ENCODE peak calls at places on chromosomes 6 and 20, in five cellular contexts. K is breast epithelium, Y is Panc1, M is GM23338, S is suprapubic skin. H is an unnamed sample.

GRCh38 chr20:36408219-36408618 is 102.1 kb downstream of the DLGAP4 start:
- DNase-seq in K (no peak), Y (no peak), S (peak), M (peak), H (no peak)

GRCh38 chr6:24273471-24273870 is 84.4 kb downstream of the DCDC2 start:
- DNase-seq in M (no peak), Y (no peak), K (no peak), S (no peak), H (no peak)

GRCh38 chr20:57323034-57323433 is 6.6 kb upstream of the SPO11 start:
- DNase-seq in S (peak), K (no peak), M (peak), Y (no peak), H (no peak)

GRCh38 chr6:166662690-166663089 is 35.6 kb upstream of the RPS6KA2 start:
- DNase-seq in Y (no peak), K (no peak), S (no peak), M (no peak), H (no peak)

GRCh38 chr6:113526553-113526952 is 330.6 kb upstream of the MARCKS start:
- DNase-seq in K (no peak), M (no peak), S (no peak), Y (no peak), H (no peak)

GRCh38 chr6:3986241-3986640 is 92.7 kb downstream of the FAM217A start:
- DNase-seq in K (no peak), Y (no peak), M (no peak), S (no peak), H (no peak)

GRCh38 chr20:13960119-13960518 is 30.3 kb downstream of the SEL1L2 start:
- DNase-seq in S (no peak), K (no peak), Y (no peak), M (no peak), H (no peak)

GRCh38 chr20:23187759-23188158 is 101.6 kb upstream of the CD93 start:
- DNase-seq in Y (no peak), S (no peak), K (no peak), M (no peak), H (no peak)

GRCh38 chr6:163243083-163243482 is 171.4 kb upstream of the QKI start:
- DNase-seq in M (no peak), K (no peak), Y (no peak), S (no peak), H (no peak)

GRCh38 chr6:107976267-107976783 is 18.3 kb upstream of the SEC63 start:
- DNase-seq in S (no peak), M (no peak), K (no peak), Y (no peak), H (no peak)

GRCh38 chr20:50916257-50916656 is 15.0 kb downstream of the ADNP start:
- DNase-seq in S (no peak), Y (no peak), K (no peak), M (peak), H (no peak)
- TF ChIP-seq POLR2AphosphoS5 in S (no peak), Y (no peak), K (no peak), M (no peak), H (no peak)

GRCh38 chr6:44269921-44270525 is at the start of gene TMEM151B:
- DNase-seq in K (no peak), Y (no peak), S (no peak), M (peak), H (peak)

GRCh38 chr6:44267252-44267651 is 1.9 kb upstream of the NFKBIE start:
- DNase-seq in K (no peak), Y (no peak), S (no peak), M (no peak), H (no peak)

GRCh38 chr6:44266347-44266746 is 996 bp upstream of the NFKBIE start:
- DNase-seq in M (no peak), S (no peak), Y (no peak), K (no peak), H (no peak)

GRCh38 chr6:44269168-44269920 is 906 bp upstream of the TMEM151B start:
- DNase-seq in S (no peak), K (no peak), Y (no peak), M (no peak), H (no peak)

DNA sequence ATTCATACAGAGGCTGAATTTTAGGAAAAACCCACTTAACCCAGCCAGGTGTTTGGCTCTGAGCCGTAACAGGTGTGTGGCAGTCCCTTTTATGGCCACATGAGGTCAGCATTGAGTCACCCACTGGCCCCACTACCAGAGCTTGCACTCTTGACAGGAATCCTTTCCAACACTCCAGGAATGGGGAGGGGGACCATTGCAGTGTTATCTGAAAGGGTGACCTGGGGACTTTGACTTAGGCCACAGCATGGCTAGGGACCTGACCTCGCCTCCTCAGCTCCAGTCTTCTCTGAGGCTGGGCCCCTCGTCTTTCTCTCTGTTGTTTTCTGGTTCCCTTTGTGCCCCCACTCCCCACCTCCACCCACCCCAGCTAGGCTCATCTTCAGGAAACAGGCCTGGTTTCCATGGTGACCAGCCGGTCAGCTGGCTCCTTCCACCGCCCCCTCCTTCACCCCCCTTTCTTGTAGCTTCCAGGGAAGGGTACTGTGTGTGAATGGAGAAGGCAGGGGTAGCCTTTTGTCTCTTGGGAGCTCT is 2.1 kb upstream of the TMEM151B start:
- DNase-seq in K (no peak), Y (no peak), M (peak), S (no peak), H (no peak)
- TF ChIP-seq POLR2AphosphoS5 in K (no peak), Y (no peak), M (no peak), S (no peak), H (no peak)

DNA sequence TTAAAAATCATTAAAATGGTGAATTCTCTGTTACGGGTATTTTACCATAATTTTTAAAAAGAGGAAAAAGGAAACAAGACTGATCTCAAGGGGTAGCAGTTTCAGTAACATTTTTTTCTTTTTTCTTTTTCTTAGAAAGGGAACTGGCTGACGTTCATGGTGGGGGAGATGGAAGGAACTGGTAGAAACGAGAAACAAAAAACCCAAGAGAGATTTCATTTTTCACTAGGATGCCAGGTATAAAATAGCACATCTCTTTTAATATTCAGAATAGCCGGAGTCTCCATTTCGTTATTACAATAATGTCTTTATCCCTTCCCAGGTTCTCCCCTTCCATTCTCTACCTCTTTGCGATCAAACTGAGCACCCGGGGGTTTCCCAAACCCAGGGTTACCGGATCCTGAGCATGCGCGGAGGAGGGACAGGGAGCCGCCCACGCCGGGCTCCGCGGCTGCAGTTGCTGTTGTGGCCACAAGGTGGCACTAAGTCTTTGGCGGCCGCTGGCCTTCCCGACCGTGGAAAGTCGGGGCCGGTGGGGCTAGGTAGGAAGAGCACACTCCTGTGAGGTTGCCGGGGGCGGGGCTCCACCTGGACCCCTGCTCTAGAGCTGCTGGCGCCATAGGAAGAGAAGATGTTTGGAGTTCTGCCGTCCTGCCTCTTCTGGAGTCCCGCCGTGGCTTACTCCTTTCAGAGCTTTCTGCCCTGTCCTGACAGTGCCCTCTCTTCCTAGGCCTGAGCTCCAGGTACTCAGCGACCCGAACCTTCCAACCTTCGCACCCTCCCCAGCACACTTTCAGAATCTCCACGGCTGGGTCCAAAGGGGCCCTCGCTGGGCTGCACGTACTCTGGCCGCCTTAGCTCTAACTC is 146.8 kb downstream of the SH3BGRL2 start:
- DNase-seq in S (peak), K (peak), Y (peak), M (peak), H (peak)
- TF ChIP-seq POLR2AphosphoS5 in S (no peak), K (no peak), Y (no peak), M (no peak), H (no peak)

DNA sequence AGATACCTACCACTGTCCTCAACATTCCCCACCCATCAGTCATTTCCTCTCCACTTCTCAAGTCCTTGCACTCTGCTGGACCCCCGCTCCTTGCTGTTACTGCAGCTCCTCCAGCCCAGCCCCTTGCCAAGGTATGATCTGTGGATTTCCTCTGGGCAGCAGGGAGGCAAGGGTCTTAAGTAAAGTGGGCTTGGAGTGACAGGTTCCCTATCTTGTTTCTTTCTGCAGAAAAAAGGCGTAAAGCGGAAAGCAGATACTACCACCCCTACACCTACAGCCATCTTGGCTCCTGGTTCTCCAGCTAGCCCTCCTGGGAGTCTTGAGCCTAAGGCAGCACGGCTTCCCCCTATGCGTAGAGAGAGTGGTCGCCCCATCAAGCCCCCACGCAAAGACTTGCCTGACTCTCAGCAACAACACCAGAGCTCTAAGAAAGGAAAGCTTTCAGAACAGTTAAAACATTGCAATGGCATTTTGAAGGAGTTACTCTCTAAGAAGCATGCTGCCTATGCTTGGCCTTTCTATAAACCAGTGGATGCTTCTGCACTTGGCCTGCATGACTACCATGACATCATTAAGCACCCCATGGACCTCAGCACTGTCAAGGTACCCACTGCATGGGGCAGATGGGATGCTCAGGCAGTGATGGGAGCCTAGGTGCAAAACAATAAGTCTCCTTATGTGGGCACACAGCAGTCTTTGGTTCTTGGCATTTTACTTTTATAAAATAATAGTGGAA is 8.1 kb downstream of the BRD2 start:
- DNase-seq in Y (no peak), S (no peak), M (no peak), K (no peak), H (no peak)
- TF ChIP-seq POLR2AphosphoS5 in Y (no peak), S (no peak), M (no peak), K (no peak), H (no peak)

GRCh38 chr6:29946380-29946779 is 4.0 kb downstream of the HLA-A start:
- DNase-seq in K (no peak), M (no peak), S (no peak), Y (no peak), H (no peak)
- TF ChIP-seq POLR2AphosphoS5 in K (no peak), M (no peak), S (no peak), Y (no peak), H (no peak)

GRCh38 chr20:17612287-17612974 is 42.6 kb downstream of the DSTN start:
- DNase-seq in Y (no peak), M (peak), K (no peak), S (peak), H (peak)

GRCh38 chr20:17611290-17611539 is 41.3 kb downstream of the DSTN start:
- DNase-seq in K (no peak), S (peak), M (no peak), Y (no peak), H (peak)

GRCh38 chr20:17609978-17610377 is 40.1 kb downstream of the DSTN start:
- DNase-seq in S (no peak), Y (no peak), M (no peak), K (no peak), H (no peak)

GRCh38 chr20:17611540-17612286 is 41.8 kb downstream of the DSTN start:
- DNase-seq in S (peak), M (peak), Y (no peak), K (no peak), H (peak)

DNA sequence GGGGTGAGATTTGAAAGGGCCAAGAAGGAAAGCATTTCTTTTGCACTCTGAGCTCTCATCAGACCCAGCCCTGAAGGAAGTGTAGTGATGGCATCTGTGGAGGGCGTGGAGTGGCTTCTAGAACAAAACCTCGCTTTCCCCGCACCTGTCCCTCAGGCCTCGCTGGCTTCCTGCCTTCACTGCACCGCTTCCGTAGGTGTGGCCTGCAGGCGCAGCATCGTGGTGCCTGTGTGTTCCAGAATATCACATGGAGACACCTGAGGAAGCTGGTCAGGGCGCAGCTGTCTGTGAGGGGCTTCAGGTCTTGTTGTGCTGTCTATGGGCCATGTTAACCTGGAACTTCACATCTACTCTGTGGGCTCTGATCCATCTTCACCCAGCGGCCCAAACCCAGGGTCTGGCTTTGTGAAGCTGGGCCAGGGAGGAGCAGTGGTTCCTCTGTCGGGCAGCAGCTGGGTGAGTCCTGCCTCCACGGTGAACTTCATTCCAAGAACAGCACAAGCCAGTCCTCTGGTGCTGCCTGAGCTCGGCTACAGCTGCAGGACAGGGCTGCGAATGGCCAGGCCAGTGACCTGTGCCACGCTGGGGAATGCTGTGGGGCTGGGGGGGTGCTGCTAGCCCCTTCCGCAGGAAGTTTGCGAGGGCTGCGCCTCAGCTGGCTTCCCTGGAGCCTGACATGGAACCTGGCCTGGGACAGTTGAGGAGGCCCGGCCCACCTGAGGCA is 40.9 kb downstream of the DSTN start:
- DNase-seq in K (peak), M (peak), S (peak), Y (no peak), H (peak)
- TF ChIP-seq POLR2AphosphoS5 in K (no peak), M (no peak), S (no peak), Y (no peak), H (peak)

GRCh38 chr6:13574149-13574570 is 241 bp upstream of the SIRT5 start:
- DNase-seq in M (peak), S (peak), K (peak), Y (peak), H (peak)
- TF ChIP-seq POLR2AphosphoS5 in M (peak), S (peak), K (no peak), Y (no peak), H (no peak)

GRCh38 chr6:14273196-14273595 is 155.6 kb downstream of the CD83 start:
- DNase-seq in M (peak), K (no peak), Y (no peak), S (no peak), H (no peak)

GRCh38 chr6:14276066-14276465 is 158.5 kb downstream of the CD83 start:
- DNase-seq in M (no peak), K (no peak), Y (no peak), S (no peak), H (no peak)

GRCh38 chr6:14274016-14274415 is 156.4 kb downstream of the CD83 start:
- DNase-seq in Y (no peak), S (no peak), K (no peak), M (no peak), H (no peak)

GRCh38 chr6:14275493-14275851 is 157.9 kb downstream of the CD83 start:
- DNase-seq in Y (no peak), K (no peak), M (no peak), S (no peak), H (peak)

GRCh38 chr6:14274552-14275492 is 157.2 kb downstream of the CD83 start:
- DNase-seq in K (no peak), Y (no peak), S (peak), M (no peak), H (peak)
- TF ChIP-seq POLR2AphosphoS5 in K (no peak), Y (no peak), S (peak), M (no peak), H (no peak)

GRCh38 chr6:159983641-159984080 is 14.8 kb downstream of the IGF2R start:
- DNase-seq in S (no peak), K (no peak), Y (no peak), M (no peak), H (no peak)
- TF ChIP-seq POLR2AphosphoS5 in S (no peak), K (no peak), Y (no peak), M (no peak), H (no peak)

H was measured in upper lobe of left lung.